ENCODE peak calls at places on chromosomes 5 and 9, in five cellular contexts. T is H1, B is A549, H is NB4, N is HCT116. M is an unnamed sample.

GRCh38 chr5:110088676-110089436 is 399.1 kb downstream of the MAN2A1 start:
- DNase-seq in B (no peak), T (no peak), H (no peak), N (no peak), M (no peak)

GRCh38 chr9:36842560-36843530 is 191.2 kb downstream of the PAX5 start:
- DNase-seq in H (peak), B (no peak), N (no peak), T (no peak), M (no peak)

GRCh38 chr9:83362341-83362995 is 175.7 kb downstream of the FRMD3 start:
- DNase-seq in T (no peak), H (no peak), N (no peak), B (no peak), M (no peak)

GRCh38 chr5:35683466-35683865 is 65.8 kb downstream of the SPEF2 start:
- DNase-seq in B (no peak), T (no peak), H (no peak), N (no peak), M (no peak)

GRCh38 chr5:31124026-31124425 is 69.5 kb upstream of the CDH6 start:
- DNase-seq in B (no peak), N (no peak), H (no peak), T (no peak), M (no peak)

GRCh38 chr9:121369595-121370265 is at the start of gene STOM:
- DNase-seq in N (no peak), H (no peak), B (peak), T (no peak), M (peak)

GRCh38 chr9:75039804-75040203 is 11.7 kb upstream of the CARNMT1 start:
- DNase-seq in N (no peak), T (no peak), B (no peak), H (peak), M (no peak)

GRCh38 chr5:139140631-139141071 is 57.5 kb downstream of the SIL1 start:
- DNase-seq in N (no peak), H (peak), B (no peak), T (no peak), M (no peak)

GRCh38 chr5:137280656-137281055 is 218.5 kb downstream of the SPOCK1 start:
- DNase-seq in B (peak), T (no peak), N (no peak), H (no peak), M (no peak)

GRCh38 chr9:95528908-95529502 is 12.2 kb upstream of the PTCH1 start:
- DNase-seq in B (no peak), T (no peak), N (no peak), H (no peak), M (no peak)

GRCh38 chr9:78542491-78543175 is 245.7 kb downstream of the PSAT1 start:
- DNase-seq in B (no peak), H (no peak), N (no peak), T (peak), M (no peak)

GRCh38 chr5:32254987-32255900 is 57.5 kb downstream of the MTMR12 start:
- DNase-seq in H (no peak), T (no peak), B (no peak), N (no peak), M (no peak)

GRCh38 chr9:92257327-92257726 is 36.2 kb downstream of the IARS1 start:
- DNase-seq in H (no peak), B (no peak), T (no peak), N (no peak), M (no peak)

GRCh38 chr5:156675402-156675801 is 174.7 kb upstream of the PPP1R2B start:
- DNase-seq in B (no peak), T (no peak), N (no peak), H (no peak), M (no peak)

GRCh38 chr5:83322273-83322924 is 149.1 kb upstream of the VCAN start:
- DNase-seq in T (no peak), N (no peak), H (no peak), B (no peak), M (no peak)

GRCh38 chr5:30725053-30725452 is 468.4 kb upstream of the CDH6 start:
- DNase-seq in B (no peak), H (peak), N (no peak), T (no peak), M (no peak)

GRCh38 chr5:171355302-171355724 is 32.3 kb upstream of the NPM1 start:
- DNase-seq in T (no peak), N (no peak), H (no peak), B (no peak), M (no peak)

GRCh38 chr9:2321523-2322148 is 300.0 kb upstream of the VLDLR start:
- DNase-seq in N (no peak), T (no peak), H (peak), B (no peak), M (no peak)

GRCh38 chr5:89083791-89084190 is 200.8 kb upstream of the MEF2C start:
- DNase-seq in T (no peak), N (no peak), H (no peak), B (no peak), M (no peak)

GRCh38 chr5:157384971-157385709 is 74.9 kb upstream of the NIPAL4 start:
- DNase-seq in T (no peak), N (no peak), B (peak), H (no peak), M (peak)

GRCh38 chr9:125633116-125633743 is 73.8 kb downstream of the MAPKAP1 start:
- DNase-seq in N (no peak), T (no peak), B (no peak), H (peak), M (no peak)

GRCh38 chr9:27569406-27569805 is 3.9 kb downstream of the C9orf72 start:
- DNase-seq in H (no peak), T (no peak), B (no peak), N (no peak), M (no peak)

GRCh38 chr9:27572566-27572917 is 739 bp downstream of the C9orf72 start:
- DNase-seq in N (no peak), H (peak), T (no peak), B (no peak), M (no peak)

GRCh38 chr9:27572036-27572435 is 1.2 kb downstream of the C9orf72 start:
- DNase-seq in H (no peak), N (no peak), B (no peak), T (no peak), M (no peak)

GRCh38 chr9:27573699-27574265 is 501 bp upstream of the C9orf72 start:
- DNase-seq in B (peak), H (peak), T (peak), N (peak), M (peak)

DNA sequence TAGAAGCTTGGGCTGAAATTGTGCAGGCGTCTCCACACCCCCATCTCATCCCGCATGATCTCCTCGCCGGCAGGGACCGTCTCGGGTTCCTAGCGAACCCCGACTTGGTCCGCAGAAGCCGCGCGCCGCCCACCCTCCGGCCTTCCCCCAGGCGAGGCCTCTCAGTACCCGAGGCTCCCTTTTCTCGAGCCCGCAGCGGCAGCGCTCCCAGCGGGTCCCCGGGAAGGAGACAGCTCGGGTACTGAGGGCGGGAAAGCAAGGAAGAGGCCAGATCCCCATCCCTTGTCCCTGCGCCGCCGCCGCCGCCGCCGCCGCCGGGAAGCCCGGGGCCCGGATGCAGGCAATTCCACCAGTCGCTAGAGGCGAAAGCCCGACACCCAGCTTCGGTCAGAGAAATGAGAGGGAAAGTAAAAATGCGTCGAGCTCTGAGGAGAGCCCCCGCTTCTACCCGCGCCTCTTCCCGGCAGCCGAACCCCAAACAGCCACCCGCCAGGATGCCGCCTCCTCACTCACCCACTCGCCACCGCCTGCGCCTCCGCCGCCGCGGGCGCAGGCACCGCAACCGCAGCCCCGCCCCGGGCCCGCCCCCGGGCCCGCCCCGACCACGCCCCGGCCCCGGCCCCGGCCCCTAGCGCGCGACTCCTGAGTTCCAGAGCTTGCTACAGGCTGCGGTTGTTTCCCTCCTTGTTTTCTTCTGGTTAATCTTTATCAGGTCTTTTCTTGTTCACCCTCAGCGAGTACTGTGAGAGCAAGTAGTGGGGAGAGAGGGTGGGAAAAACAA is at the start of gene C9orf72:
- DNase-seq in H (peak), N (no peak), B (peak), T (peak), M (peak)
- TF ChIP-seq POLR2A in H (peak), N (peak), B (peak), T (no peak), M (peak)

GRCh38 chr9:86354882-86355399 is 731 bp upstream of the TUT7 start:
- DNase-seq in T (no peak), N (no peak), B (peak), H (no peak), M (no peak)
- TF ChIP-seq MAX in T (no peak), N (no peak), B (no peak), H (no peak), M (no peak)

DNA sequence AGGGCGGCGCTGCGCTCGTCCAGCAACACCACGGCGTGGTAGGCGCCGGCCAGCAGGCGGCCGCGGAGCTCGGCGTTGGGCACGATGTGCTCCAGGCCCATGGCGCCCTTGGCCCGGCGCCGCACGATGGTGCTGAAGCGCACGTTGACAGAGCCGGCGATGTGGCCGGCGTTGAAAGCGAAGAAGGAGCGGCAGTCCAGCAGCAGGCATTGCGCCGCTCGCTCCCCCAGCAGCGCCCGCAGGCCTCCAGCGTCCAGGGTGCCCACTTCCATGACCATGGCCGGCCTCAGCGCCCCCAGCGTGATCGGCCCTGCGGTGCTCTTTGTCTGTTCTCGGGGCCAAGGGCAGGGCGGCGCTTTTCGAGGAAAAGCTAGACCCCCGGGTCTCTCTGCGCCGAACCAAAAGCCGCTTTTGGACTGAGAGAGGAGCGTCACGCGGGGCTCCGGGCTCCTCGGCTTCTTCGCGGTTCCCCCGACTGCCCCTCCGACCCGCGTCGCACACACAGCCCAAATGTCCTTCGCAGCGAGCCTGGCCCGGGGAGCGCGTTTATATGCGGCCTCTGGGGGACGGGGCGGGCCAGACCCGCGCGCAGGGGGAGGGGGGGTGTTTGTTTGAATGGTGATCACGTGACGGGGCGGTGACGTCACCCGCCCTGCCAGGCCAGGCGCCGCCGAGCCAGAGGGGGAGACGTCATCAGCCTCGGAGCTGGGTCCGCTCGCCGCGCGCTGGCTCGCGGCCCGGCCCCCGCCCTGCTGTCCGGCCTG is at the start of gene DUSP1:
- DNase-seq in B (peak), T (peak), N (peak), H (peak), M (peak)
- TF ChIP-seq POLR2A in B (peak), T (peak), N (peak), H (peak), M (peak)

DNA sequence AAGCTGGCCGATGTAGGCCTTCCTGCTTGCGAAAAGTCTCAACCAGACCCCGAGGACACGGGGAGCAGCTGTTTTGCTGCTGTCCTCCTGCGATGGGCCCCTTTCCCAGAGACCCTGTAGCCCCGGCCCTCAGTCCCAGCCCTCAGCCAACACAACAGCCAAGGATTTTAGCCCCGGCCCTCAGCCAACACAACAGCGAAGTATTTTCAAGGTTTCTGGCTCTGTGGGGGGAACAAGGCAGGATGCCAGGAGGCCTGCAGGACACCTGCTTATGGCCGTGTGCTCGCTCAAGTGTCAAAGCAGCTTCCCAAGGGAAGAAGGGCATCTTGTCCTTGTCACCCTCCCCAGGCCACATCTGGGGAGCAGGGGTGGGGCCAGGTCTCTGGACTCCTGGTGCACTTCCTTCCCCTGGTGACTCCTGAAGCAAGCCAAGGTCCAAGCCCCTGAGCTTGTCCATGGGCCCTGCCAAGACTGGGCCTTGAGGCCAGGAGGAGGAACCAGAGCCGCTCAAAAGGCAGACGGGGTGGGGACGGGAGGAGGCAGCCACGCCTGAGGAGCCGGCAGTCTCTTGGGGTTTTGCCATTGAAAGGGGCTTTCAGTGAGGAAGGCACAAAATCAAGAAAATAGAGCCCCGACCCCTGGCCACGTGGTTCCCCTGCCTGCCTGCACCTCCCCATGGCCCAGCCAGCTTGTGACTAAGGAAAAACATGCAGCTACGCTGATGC is 10.7 kb downstream of the KCNT1 start:
- DNase-seq in B (no peak), N (no peak), H (no peak), T (no peak), M (no peak)
- TF ChIP-seq MAX in B (no peak), N (no peak), H (no peak), T (no peak), M (no peak)

GRCh38 chr9:98118640-98119601 is at the start of gene TRIM14:
- DNase-seq in N (peak), B (peak), T (peak), H (peak), M (peak)
- TF ChIP-seq POLR2A in N (no peak), B (peak), T (no peak), H (peak), M (no peak)